ENCODE peak calls at places on chromosomes 13 and 19, in eight cellular contexts. E is cardiac muscle cell, V is thoracic aorta, F is body of pancreas, P is T-helper 1 cell, J is hepatocyte, Y is NCI-H2081, S is Peyer's patch. D is an unnamed sample.

GRCh38 chr13:73991884-73992283 is 142.3 kb downstream of the KLF12 start:
- DNase-seq in E (no peak), V (no peak), F (no peak), P (no peak), J (no peak), Y (peak; percentile 56), S (no peak), D (no peak)

GRCh38 chr13:107144432-107144831 is 576.5 kb upstream of the ARGLU1 start:
- DNase-seq in E (peak; percentile 22), V (no peak), F (no peak), P (no peak), J (no peak), Y (peak; percentile 0), S (no peak), D (no peak)

GRCh38 chr19:13298565-13299481 is 148.6 kb downstream of the IER2 start:
- DNase-seq in E (peak; percentile 20), V (no peak), F (no peak), P (no peak), J (no peak), Y (no peak), S (no peak), D (no peak)

GRCh38 chr13:49976314-49977258 is 20.3 kb upstream of the TRIM13 start:
- DNase-seq in E (peak; percentile 84), V (no peak), F (peak; percentile 82), P (peak; percentile 75), J (peak; percentile 90), Y (peak; percentile 73), S (peak; percentile 78), D (peak; percentile 49)

GRCh38 chr19:16946951-16947940 is 58.4 kb downstream of the F2RL3 start:
- DNase-seq in E (no peak), V (no peak), F (no peak), P (no peak), J (no peak), Y (no peak), S (no peak), D (no peak)

GRCh38 chr13:48892311-48892710 is 83.4 kb upstream of the FNDC3A start:
- DNase-seq in E (peak; percentile 73), V (no peak), F (no peak), P (no peak), J (peak; percentile 30), Y (no peak), S (no peak), D (no peak)

GRCh38 chr13:83232626-83233025 is 649.6 kb downstream of the SLITRK1 start:
- DNase-seq in E (no peak), V (no peak), F (no peak), P (no peak), J (no peak), Y (no peak), S (no peak), D (no peak)

GRCh38 chr19:7859766-7860165 is 14.4 kb downstream of the PRR36 start:
- DNase-seq in E (no peak), V (no peak), F (no peak), P (no peak), J (no peak), Y (no peak), S (peak; percentile 38), D (no peak)

GRCh38 chr19:46716013-46716671 is 772 bp downstream of the PRKD2 start:
- DNase-seq in E (peak; percentile 20), V (no peak), F (peak; percentile 52), P (no peak), J (peak; percentile 57), Y (no peak), S (no peak), D (peak; percentile 21)

GRCh38 chr19:16429066-16429758 is 42.6 kb downstream of the EPS15L1 start:
- DNase-seq in E (no peak), V (no peak), F (peak; percentile 62), P (no peak), J (no peak), Y (peak; percentile 61), S (no peak), D (no peak)

GRCh38 chr13:79307866-79308298 is 98.2 kb downstream of the RBM26 start:
- DNase-seq in E (peak; percentile 26), V (no peak), F (peak; percentile 5), P (no peak), J (no peak), Y (no peak), S (no peak), D (no peak)

GRCh38 chr13:24741791-24742190 is 22.2 kb upstream of the RNF17 start:
- DNase-seq in E (no peak), V (no peak), F (no peak), P (no peak), J (no peak), Y (no peak), S (no peak), D (no peak)

GRCh38 chr13:71513414-71514063 is 353.5 kb downstream of the DACH1 start:
- DNase-seq in E (no peak), V (no peak), F (no peak), P (no peak), J (no peak), Y (peak; percentile 41), S (no peak), D (no peak)

GRCh38 chr13:32468502-32469147 is 40.7 kb upstream of the N4BP2L1 start:
- DNase-seq in E (peak; percentile 58), V (no peak), F (no peak), P (no peak), J (no peak), Y (no peak), S (no peak), D (no peak)

GRCh38 chr13:78607409-78608253 is 4.3 kb upstream of the POU4F1 start:
- DNase-seq in E (no peak), V (no peak), F (no peak), P (no peak), J (no peak), Y (no peak), S (no peak), D (no peak)

GRCh38 chr19:32530773-32531172 is 50.2 kb upstream of the PDCD5 start:
- DNase-seq in E (no peak), V (no peak), F (no peak), P (no peak), J (no peak), Y (no peak), S (no peak), D (no peak)

GRCh38 chr19:40320558-40320935 is 27.6 kb downstream of the C19orf47 start:
- DNase-seq in E (no peak), V (no peak), F (no peak), P (no peak), J (no peak), Y (no peak), S (no peak), D (no peak)

GRCh38 chr19:48556163-48556562 is 4.2 kb downstream of the SULT2B1 start:
- DNase-seq in E (peak; percentile 60), V (no peak), F (no peak), P (no peak), J (peak; percentile 82), Y (no peak), S (peak; percentile 79), D (no peak)

GRCh38 chr13:41315466-41316047 is 4.5 kb downstream of the NAA16 start:
- DNase-seq in E (no peak), V (no peak), F (no peak), P (no peak), J (no peak), Y (no peak), S (no peak), D (no peak)

GRCh38 chr19:7639863-7640348 is 3.0 kb downstream of the STXBP2 start:
- DNase-seq in E (no peak), V (no peak), F (no peak), P (no peak), J (no peak), Y (no peak), S (no peak), D (no peak)

GRCh38 chr19:45901432-45901903 is 945 bp downstream of the MYPOP start:
- DNase-seq in E (peak; percentile 67), V (no peak), F (peak; percentile 64), P (no peak), J (peak; percentile 76), Y (no peak), S (no peak), D (peak; percentile 18)

GRCh38 chr19:33199441-33200265 is 5.5 kb downstream of the LRP3 start:
- DNase-seq in E (no peak), V (no peak), F (no peak), P (no peak), J (no peak), Y (no peak), S (no peak), D (no peak)

GRCh38 chr19:6423499-6424189 is 967 bp downstream of the KHSRP start:
- DNase-seq in E (peak; percentile 57), V (no peak), F (no peak), P (no peak), J (peak; percentile 78), Y (no peak), S (peak; percentile 62), D (no peak)

GRCh38 chr19:54462713-54463530 is 656 bp downstream of the LENG9 start:
- DNase-seq in E (peak; percentile 81), V (no peak), F (peak; percentile 83), P (peak; percentile 55), J (peak; percentile 73), Y (peak; percentile 59), S (peak; percentile 87), D (peak; percentile 74)

GRCh38 chr13:44272692-44273091 is 100.9 kb upstream of the SERP2 start:
- DNase-seq in E (peak; percentile 46), V (no peak), F (no peak), P (no peak), J (no peak), Y (no peak), S (no peak), D (no peak)

GRCh38 chr13:109408596-109409382 is 377.6 kb downstream of the IRS2 start:
- DNase-seq in E (peak; percentile 19), V (no peak), F (no peak), P (no peak), J (no peak), Y (no peak), S (no peak), D (no peak)